ENCODE peak calls at places on chromosomes 13 and 19, in eight cellular contexts. R, H, V, Y, K, U, N and C are unnamed samples.
A peak's percentile ranks its signal among the peaks of the same experiment; 100 is the strongest.

GRCh38 chr19:53906211-53907192 is 2.6 kb upstream of the CACNG7 start:
- DNase-seq in R (peak; percentile 81), H (no peak), V (peak; percentile 53), U (peak; percentile 26), Y (peak; percentile 13), K (peak; percentile 80), N (no peak), C (no peak)

GRCh38 chr13:110265341-110265681 is 41.6 kb downstream of the COL4A1 start:
- DNase-seq in N (no peak), U (no peak), R (no peak), Y (no peak), H (no peak), V (no peak), K (no peak), C (no peak)

GRCh38 chr19:24178207-24178606 is 91.2 kb downstream of the ZNF254 start:
- DNase-seq in K (no peak), V (no peak), H (no peak), R (no peak), U (no peak), N (no peak), Y (no peak), C (no peak)

GRCh38 chr13:110819203-110820014 is 95.5 kb downstream of the ANKRD10 start:
- DNase-seq in V (peak; percentile 88), H (peak; percentile 72), Y (peak; percentile 72), N (peak; percentile 34), K (peak; percentile 85), U (peak; percentile 81), R (peak; percentile 88), C (no peak)

GRCh38 chr13:45768668-45769067 is 66.5 kb downstream of the CBY2 start:
- DNase-seq in H (no peak), R (no peak), N (no peak), V (no peak), U (no peak), K (no peak), Y (no peak), C (no peak)

GRCh38 chr19:8194528-8195275 is 14.5 kb upstream of the CERS4 start:
- DNase-seq in K (no peak), U (no peak), R (no peak), V (peak; percentile 37), N (no peak), H (no peak), Y (no peak), C (no peak)

GRCh38 chr19:3179739-3180293 is 1.2 kb downstream of the S1PR4 start:
- DNase-seq in K (no peak), Y (no peak), V (no peak), R (no peak), U (no peak), H (no peak), N (no peak), C (no peak)

GRCh38 chr19:14072535-14073231 is at the start of gene MISP3:
- DNase-seq in V (peak; percentile 89), N (no peak), H (peak; percentile 55), K (peak; percentile 58), R (peak; percentile 62), Y (peak; percentile 25), U (peak; percentile 35), C (no peak)

GRCh38 chr13:114119196-114119595 is 13.2 kb downstream of the RASA3 start:
- DNase-seq in K (peak; percentile 68), Y (peak; percentile 93), R (peak; percentile 71), N (no peak), V (no peak), H (no peak), U (peak; percentile 52), C (no peak)

GRCh38 chr19:20482721-20483120 is 82.9 kb downstream of the ZNF737 start:
- DNase-seq in Y (no peak), H (no peak), U (no peak), R (no peak), K (no peak), V (no peak), N (no peak), C (no peak)

GRCh38 chr19:53977429-53977990 is 13.9 kb upstream of the CACNG6 start:
- DNase-seq in K (peak; percentile 76), V (peak; percentile 69), U (peak; percentile 58), H (peak; percentile 50), R (peak; percentile 76), Y (peak; percentile 93), N (peak; percentile 62), C (no peak)

GRCh38 chr13:74077847-74078246 is 56.4 kb downstream of the KLF12 start:
- DNase-seq in N (no peak), H (no peak), K (no peak), V (no peak), U (no peak), R (no peak), Y (peak; percentile 53), C (no peak)

GRCh38 chr13:83229574-83230300 is 652.5 kb downstream of the SLITRK1 start:
- DNase-seq in V (no peak), Y (no peak), R (no peak), U (no peak), K (no peak), H (no peak), N (no peak), C (no peak)

GRCh38 chr19:40249201-40249600 is 22.7 kb upstream of the CCNP start:
- DNase-seq in K (no peak), Y (no peak), V (no peak), U (no peak), R (no peak), H (no peak), N (no peak), C (no peak)

GRCh38 chr19:7685546-7686445 is 5.2 kb downstream of the TRAPPC5 start:
- DNase-seq in Y (no peak), V (no peak), R (no peak), U (no peak), N (no peak), K (no peak), H (no peak), C (no peak)

GRCh38 chr19:35727053-35727955 is 9.5 kb downstream of the KMT2B start:
- DNase-seq in Y (no peak), H (no peak), N (no peak), V (no peak), K (no peak), R (no peak), U (no peak), C (no peak)

GRCh38 chr19:35723671-35724070 is 5.9 kb downstream of the KMT2B start:
- DNase-seq in V (no peak), U (no peak), R (no peak), N (no peak), Y (no peak), H (no peak), K (no peak), C (no peak)

GRCh38 chr19:35724560-35724959 is 6.8 kb downstream of the KMT2B start:
- DNase-seq in U (no peak), N (no peak), H (no peak), R (no peak), Y (no peak), K (no peak), V (no peak), C (no peak)

GRCh38 chr19:35722897-35723296 is 5.1 kb downstream of the KMT2B start:
- DNase-seq in R (no peak), H (no peak), U (no peak), Y (no peak), K (no peak), N (no peak), V (no peak), C (no peak)

GRCh38 chr19:35725216-35725861 is 7.5 kb downstream of the KMT2B start:
- DNase-seq in V (no peak), H (no peak), K (no peak), U (no peak), N (no peak), R (no peak), Y (no peak), C (no peak)
- TF ChIP-seq CTCF in V (no peak), H (no peak), K (no peak), U (no peak), N (no peak), R (no peak), Y (no peak), C (no peak)

GRCh38 chr19:29943615-29944014 is 1.6 kb downstream of the URI1 start:
- DNase-seq in N (no peak), K (no peak), R (no peak), U (no peak), H (no peak), V (no peak), Y (no peak), C (no peak)

GRCh38 chr19:29941828-29942403 is at the start of gene URI1:
- DNase-seq in H (peak; percentile 90), V (peak; percentile 90), U (peak; percentile 94), Y (peak; percentile 84), R (peak; percentile 98), K (peak; percentile 97), N (peak; percentile 65), C (peak; percentile 91)

GRCh38 chr19:29940971-29941585 is 961 bp upstream of the URI1 start:
- DNase-seq in U (no peak), V (no peak), H (no peak), Y (no peak), R (no peak), K (no peak), N (no peak), C (no peak)

GRCh38 chr19:29944415-29945012 is 2.5 kb downstream of the URI1 start:
- DNase-seq in Y (no peak), K (no peak), V (no peak), H (no peak), R (no peak), N (no peak), U (no peak), C (no peak)

DNA sequence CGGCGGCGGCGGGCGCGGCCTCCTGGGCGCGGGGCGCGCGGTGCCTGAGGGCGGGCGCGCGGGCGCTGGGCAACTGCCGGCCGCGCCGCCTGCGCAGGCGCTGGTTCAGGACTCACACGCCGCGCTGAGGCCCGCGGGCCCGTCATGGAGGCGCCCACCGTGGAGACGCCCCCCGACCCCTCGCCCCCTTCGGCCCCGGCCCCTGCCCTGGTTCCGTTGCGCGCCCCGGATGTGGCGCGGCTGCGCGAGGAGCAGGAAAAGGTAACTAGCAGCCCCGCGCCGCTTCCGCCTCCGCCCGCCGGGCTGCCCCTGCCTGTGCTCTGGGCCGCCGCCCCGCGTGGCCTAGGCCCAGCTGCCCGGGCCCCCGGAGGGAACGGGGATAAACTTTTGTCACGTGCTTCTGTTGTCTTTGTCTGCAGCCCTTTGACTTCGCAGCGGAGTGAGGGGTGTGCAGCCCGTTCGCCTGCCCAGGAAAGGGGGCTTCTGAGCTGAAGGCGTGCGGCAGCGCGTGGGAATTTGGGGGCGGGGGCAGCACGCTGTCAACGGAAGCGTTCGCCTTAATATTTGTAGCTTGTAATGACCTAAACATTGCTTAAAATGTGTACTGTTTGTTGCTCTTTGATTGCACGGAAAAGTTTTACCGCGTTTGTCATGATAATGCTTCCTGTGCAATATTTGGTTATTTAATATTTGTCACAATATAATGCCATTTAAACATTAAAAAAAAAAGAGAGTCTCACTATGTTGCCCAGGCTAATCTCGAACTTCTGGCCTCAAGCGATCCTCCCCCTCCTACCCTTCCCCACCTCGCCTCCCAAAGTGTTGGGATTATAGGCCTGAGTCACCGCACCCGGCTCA is 594 bp downstream of the URI1 start:
- DNase-seq in V (peak; percentile 68), H (peak; percentile 62), U (peak; percentile 48), R (peak; percentile 75), N (no peak), K (peak; percentile 53), Y (no peak), C (no peak)
- TF ChIP-seq CTCF in V (no peak), H (no peak), U (no peak), R (no peak), N (peak; percentile 13), K (no peak), Y (no peak), C (no peak)

GRCh38 chr13:98142427-98143156 is at the start of gene FARP1:
- DNase-seq in R (peak; percentile 90), V (peak; percentile 81), Y (peak; percentile 69), H (peak; percentile 88), U (peak; percentile 78), K (peak; percentile 89), N (no peak), C (peak; percentile 82)
- TF ChIP-seq CTCF in R (no peak), V (peak; percentile 95), Y (no peak), H (no peak), U (no peak), K (no peak), N (no peak), C (peak; percentile 32)

GRCh38 chr19:50329146-50329925 is at the start of gene KCNC3:
- DNase-seq in K (peak; percentile 99), Y (peak; percentile 93), U (peak; percentile 74), V (peak; percentile 100), N (peak; percentile 99), H (peak; percentile 100), R (peak; percentile 100), C (peak; percentile 96)
- TF ChIP-seq CTCF in K (no peak), Y (no peak), U (no peak), V (no peak), N (no peak), H (no peak), R (no peak), C (no peak)